ENCODE peak calls at places on chromosomes 6 and 20, in ten cellular contexts. One of them, this sample, is unnamed.

GRCh38 chr20:23078351-23078993 is 7.7 kb downstream of the CD93 start:
- DNase-seq in cardiac muscle cell: no peak
- DNase-seq in neural progenitor cell: peak; percentile 40
- DNase-seq in aorta: no peak
- DNase-seq in CD8-positive, alpha-beta T cell: no peak
- DNase-seq in heart left ventricle: no peak
- DNase-seq in stomach: no peak
- DNase-seq in pancreas: no peak
- DNase-seq in astrocyte: peak; percentile 49
- DNase-seq in A549: no peak
- DNase-seq in this sample: no peak

GRCh38 chr20:50274570-50275430 is 84.2 kb downstream of the CEBPB start:
- DNase-seq in stomach: peak; percentile 55
- DNase-seq in aorta: peak; percentile 95
- DNase-seq in cardiac muscle cell: no peak
- DNase-seq in heart left ventricle: peak; percentile 92
- DNase-seq in CD8-positive, alpha-beta T cell: no peak
- DNase-seq in astrocyte: no peak
- DNase-seq in pancreas: no peak
- DNase-seq in A549: no peak
- DNase-seq in neural progenitor cell: no peak
- DNase-seq in this sample: no peak

GRCh38 chr20:48489046-48489463 is 338.7 kb downstream of the PREX1 start:
- DNase-seq in pancreas: no peak
- DNase-seq in stomach: no peak
- DNase-seq in A549: no peak
- DNase-seq in cardiac muscle cell: no peak
- DNase-seq in heart left ventricle: no peak
- DNase-seq in CD8-positive, alpha-beta T cell: no peak
- DNase-seq in astrocyte: no peak
- DNase-seq in neural progenitor cell: no peak
- DNase-seq in aorta: no peak
- DNase-seq in this sample: no peak

GRCh38 chr20:63520939-63521601 is 505 bp downstream of the PPDPF start:
- DNase-seq in stomach: peak; percentile 89
- DNase-seq in A549: peak; percentile 62
- DNase-seq in pancreas: peak; percentile 96
- DNase-seq in neural progenitor cell: peak; percentile 91
- DNase-seq in aorta: peak; percentile 86
- DNase-seq in astrocyte: no peak
- DNase-seq in cardiac muscle cell: peak; percentile 80
- DNase-seq in CD8-positive, alpha-beta T cell: peak; percentile 84
- DNase-seq in heart left ventricle: peak; percentile 83
- DNase-seq in this sample: peak; percentile 55

GRCh38 chr6:13256614-13257013 is 71.7 kb downstream of the TBC1D7 start:
- DNase-seq in CD8-positive, alpha-beta T cell: no peak
- DNase-seq in aorta: no peak
- DNase-seq in stomach: no peak
- DNase-seq in heart left ventricle: no peak
- DNase-seq in neural progenitor cell: no peak
- DNase-seq in pancreas: no peak
- DNase-seq in astrocyte: no peak
- DNase-seq in A549: no peak
- DNase-seq in cardiac muscle cell: no peak
- DNase-seq in this sample: no peak

GRCh38 chr20:52130406-52130805 is 61.2 kb downstream of the ZFP64 start:
- DNase-seq in aorta: no peak
- DNase-seq in CD8-positive, alpha-beta T cell: no peak
- DNase-seq in heart left ventricle: no peak
- DNase-seq in stomach: no peak
- DNase-seq in pancreas: no peak
- DNase-seq in neural progenitor cell: no peak
- DNase-seq in A549: no peak
- DNase-seq in astrocyte: no peak
- DNase-seq in cardiac muscle cell: no peak
- DNase-seq in this sample: no peak

GRCh38 chr6:35722121-35722761 is 14.6 kb upstream of the ARMC12 start:
- DNase-seq in CD8-positive, alpha-beta T cell: no peak
- DNase-seq in aorta: no peak
- DNase-seq in A549: no peak
- DNase-seq in cardiac muscle cell: no peak
- DNase-seq in pancreas: peak; percentile 77
- DNase-seq in stomach: peak; percentile 82
- DNase-seq in heart left ventricle: no peak
- DNase-seq in astrocyte: no peak
- DNase-seq in neural progenitor cell: no peak
- DNase-seq in this sample: no peak

GRCh38 chr6:167154895-167155294 is 2.9 kb downstream of the GPR31 start:
- DNase-seq in cardiac muscle cell: no peak
- DNase-seq in aorta: no peak
- DNase-seq in A549: no peak
- DNase-seq in heart left ventricle: no peak
- DNase-seq in astrocyte: no peak
- DNase-seq in neural progenitor cell: no peak
- DNase-seq in stomach: no peak
- DNase-seq in CD8-positive, alpha-beta T cell: no peak
- DNase-seq in pancreas: no peak
- DNase-seq in this sample: no peak

GRCh38 chr6:68777956-68778355 is 142.9 kb downstream of the ADGRB3 start:
- DNase-seq in astrocyte: peak; percentile 42
- DNase-seq in cardiac muscle cell: peak; percentile 12
- DNase-seq in heart left ventricle: no peak
- DNase-seq in stomach: no peak
- DNase-seq in pancreas: no peak
- DNase-seq in neural progenitor cell: no peak
- DNase-seq in CD8-positive, alpha-beta T cell: no peak
- DNase-seq in A549: no peak
- DNase-seq in aorta: no peak
- DNase-seq in this sample: no peak

GRCh38 chr6:5728726-5729434 is 277.8 kb downstream of the NRN1 start:
- DNase-seq in pancreas: no peak
- DNase-seq in neural progenitor cell: no peak
- DNase-seq in cardiac muscle cell: no peak
- DNase-seq in aorta: no peak
- DNase-seq in stomach: no peak
- DNase-seq in A549: no peak
- DNase-seq in CD8-positive, alpha-beta T cell: no peak
- DNase-seq in heart left ventricle: no peak
- DNase-seq in astrocyte: peak; percentile 66
- DNase-seq in this sample: no peak

DNA sequence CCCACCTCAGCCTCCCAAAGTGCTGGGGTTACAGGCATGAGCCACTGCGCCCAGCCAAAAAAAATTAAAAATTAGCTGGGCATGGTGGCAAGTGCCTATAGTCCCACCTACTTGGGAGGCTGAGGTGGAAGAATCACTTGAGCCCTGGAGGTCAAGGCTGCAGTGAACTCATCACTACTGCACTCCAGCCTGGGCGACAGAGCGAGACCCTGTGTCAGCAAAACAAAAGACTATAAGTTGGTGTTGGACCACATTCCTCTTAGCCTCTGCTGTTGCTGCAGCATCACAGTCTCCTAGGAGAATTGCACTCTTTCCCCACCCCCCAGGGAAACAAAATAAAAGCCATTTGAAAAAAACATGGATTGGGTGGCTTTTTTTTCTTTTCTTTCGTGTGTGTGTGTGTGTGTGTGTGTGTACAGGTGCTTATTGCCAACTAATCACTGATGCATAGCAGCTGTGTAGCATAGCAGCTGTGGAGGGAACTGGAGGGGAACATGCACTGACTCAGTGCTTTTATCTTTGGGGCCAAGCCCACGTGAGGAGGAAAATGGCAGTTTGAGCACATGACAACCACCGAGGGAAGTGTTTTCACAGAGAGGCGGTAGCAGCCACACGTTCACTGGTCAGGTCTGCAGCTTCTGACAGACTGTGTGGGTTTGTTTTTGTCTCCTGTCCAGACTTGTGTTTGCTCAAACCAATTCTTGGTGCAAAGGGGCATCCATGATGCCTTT is 27.5 kb downstream of the ALDH5A1 start:
- DNase-seq in A549: no peak
- DNase-seq in pancreas: no peak
- DNase-seq in heart left ventricle: no peak
- DNase-seq in CD8-positive, alpha-beta T cell: no peak
- DNase-seq in cardiac muscle cell: no peak
- DNase-seq in stomach: no peak
- DNase-seq in aorta: no peak
- DNase-seq in neural progenitor cell: no peak
- DNase-seq in astrocyte: peak; percentile 62
- DNase-seq in this sample: no peak
- H3K4me1 ChIP-seq in A549: no peaks in the 10 kb centered on the region
- H3K4me1 ChIP-seq in pancreas: no peaks in the 10 kb centered on the region
- H3K4me1 ChIP-seq in heart left ventricle: no peaks in the 10 kb centered on the region
- H3K4me1 ChIP-seq in CD8-positive, alpha-beta T cell: no peaks in the 10 kb centered on the region
- H3K4me1 ChIP-seq in cardiac muscle cell: peaks cover 3% of the 10 kb centered on the region
- H3K4me1 ChIP-seq in stomach: no peaks in the 10 kb centered on the region
- H3K4me1 ChIP-seq in aorta: no peaks in the 10 kb centered on the region
- H3K4me1 ChIP-seq in neural progenitor cell: no peaks in the 10 kb centered on the region
- H3K4me1 ChIP-seq in astrocyte: no peaks in the 10 kb centered on the region
- H3K4me1 ChIP-seq in this sample: no peaks in the 10 kb centered on the region

DNA sequence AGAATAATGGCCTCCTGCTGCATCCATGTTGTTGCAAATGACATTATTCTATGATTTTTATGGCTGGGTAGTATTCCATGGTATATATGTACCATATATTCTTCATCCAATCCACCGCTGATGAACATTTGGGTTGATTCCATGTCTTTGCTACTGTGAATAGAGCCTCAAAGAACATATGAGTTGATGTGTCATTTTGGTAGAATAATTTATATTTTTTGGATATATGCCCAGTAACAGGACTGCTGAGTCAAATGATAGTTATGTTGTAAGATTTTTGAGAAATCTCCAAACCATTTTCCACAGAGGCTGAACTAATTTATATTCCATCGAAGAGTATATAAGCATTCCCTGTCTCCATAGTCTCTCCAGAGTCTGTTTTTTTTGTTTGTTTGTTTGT is 1373.4 kb downstream of the GRIK2 start:
- DNase-seq in CD8-positive, alpha-beta T cell: no peak
- DNase-seq in stomach: no peak
- DNase-seq in cardiac muscle cell: no peak
- DNase-seq in pancreas: no peak
- DNase-seq in A549: no peak
- DNase-seq in neural progenitor cell: no peak
- DNase-seq in astrocyte: peak; percentile 16
- DNase-seq in heart left ventricle: no peak
- DNase-seq in aorta: no peak
- DNase-seq in this sample: no peak
- H3K4me1 ChIP-seq in CD8-positive, alpha-beta T cell: no peaks in the 10 kb centered on the region
- H3K4me1 ChIP-seq in stomach: no peaks in the 10 kb centered on the region
- H3K4me1 ChIP-seq in cardiac muscle cell: no peaks in the 10 kb centered on the region
- H3K4me1 ChIP-seq in pancreas: no peaks in the 10 kb centered on the region
- H3K4me1 ChIP-seq in A549: no peaks in the 10 kb centered on the region
- H3K4me1 ChIP-seq in neural progenitor cell: no peaks in the 10 kb centered on the region
- H3K4me1 ChIP-seq in astrocyte: no peaks in the 10 kb centered on the region
- H3K4me1 ChIP-seq in heart left ventricle: no peaks in the 10 kb centered on the region
- H3K4me1 ChIP-seq in aorta: no peaks in the 10 kb centered on the region
- H3K4me1 ChIP-seq in this sample: no peaks in the 10 kb centered on the region

GRCh38 chr20:35311409-35311808 is 19.2 kb upstream of the FAM83C start:
- DNase-seq in CD8-positive, alpha-beta T cell: no peak
- DNase-seq in stomach: no peak
- DNase-seq in neural progenitor cell: no peak
- DNase-seq in pancreas: no peak
- DNase-seq in heart left ventricle: no peak
- DNase-seq in cardiac muscle cell: no peak
- DNase-seq in A549: no peak
- DNase-seq in aorta: no peak
- DNase-seq in astrocyte: peak; percentile 64
- DNase-seq in this sample: no peak
- H3K4me1 ChIP-seq in CD8-positive, alpha-beta T cell: no peaks in the 10 kb centered on the region
- H3K4me1 ChIP-seq in stomach: peaks cover 18% of the 10 kb centered on the region
- H3K4me1 ChIP-seq in neural progenitor cell: no peaks in the 10 kb centered on the region
- H3K4me1 ChIP-seq in pancreas: no peaks in the 10 kb centered on the region
- H3K4me1 ChIP-seq in heart left ventricle: no peaks in the 10 kb centered on the region
- H3K4me1 ChIP-seq in cardiac muscle cell: no peaks in the 10 kb centered on the region
- H3K4me1 ChIP-seq in A549: peaks cover 81% of the 10 kb centered on the region
- H3K4me1 ChIP-seq in aorta: peaks cover 3% of the 10 kb centered on the region
- H3K4me1 ChIP-seq in astrocyte: peaks cover 73% of the 10 kb centered on the region
- H3K4me1 ChIP-seq in this sample: no peaks in the 10 kb centered on the region

GRCh38 chr6:56756219-56756789 is 113.6 kb upstream of the DST start:
- DNase-seq in heart left ventricle: no peak
- DNase-seq in stomach: peak; percentile 34
- DNase-seq in aorta: no peak
- DNase-seq in cardiac muscle cell: no peak
- DNase-seq in CD8-positive, alpha-beta T cell: no peak
- DNase-seq in astrocyte: no peak
- DNase-seq in pancreas: no peak
- DNase-seq in A549: no peak
- DNase-seq in neural progenitor cell: no peak
- DNase-seq in this sample: no peak
- H3K4me1 ChIP-seq in heart left ventricle: no peaks in the 10 kb centered on the region
- H3K4me1 ChIP-seq in stomach: peaks cover 19% of the 10 kb centered on the region
- H3K4me1 ChIP-seq in aorta: no peaks in the 10 kb centered on the region
- H3K4me1 ChIP-seq in cardiac muscle cell: peaks cover 28% of the 10 kb centered on the region
- H3K4me1 ChIP-seq in CD8-positive, alpha-beta T cell: no peaks in the 10 kb centered on the region
- H3K4me1 ChIP-seq in astrocyte: peaks cover 45% of the 10 kb centered on the region
- H3K4me1 ChIP-seq in pancreas: no peaks in the 10 kb centered on the region
- H3K4me1 ChIP-seq in A549: peaks cover 58% of the 10 kb centered on the region
- H3K4me1 ChIP-seq in neural progenitor cell: peaks cover 73% of the 10 kb centered on the region
- H3K4me1 ChIP-seq in this sample: no peaks in the 10 kb centered on the region

DNA sequence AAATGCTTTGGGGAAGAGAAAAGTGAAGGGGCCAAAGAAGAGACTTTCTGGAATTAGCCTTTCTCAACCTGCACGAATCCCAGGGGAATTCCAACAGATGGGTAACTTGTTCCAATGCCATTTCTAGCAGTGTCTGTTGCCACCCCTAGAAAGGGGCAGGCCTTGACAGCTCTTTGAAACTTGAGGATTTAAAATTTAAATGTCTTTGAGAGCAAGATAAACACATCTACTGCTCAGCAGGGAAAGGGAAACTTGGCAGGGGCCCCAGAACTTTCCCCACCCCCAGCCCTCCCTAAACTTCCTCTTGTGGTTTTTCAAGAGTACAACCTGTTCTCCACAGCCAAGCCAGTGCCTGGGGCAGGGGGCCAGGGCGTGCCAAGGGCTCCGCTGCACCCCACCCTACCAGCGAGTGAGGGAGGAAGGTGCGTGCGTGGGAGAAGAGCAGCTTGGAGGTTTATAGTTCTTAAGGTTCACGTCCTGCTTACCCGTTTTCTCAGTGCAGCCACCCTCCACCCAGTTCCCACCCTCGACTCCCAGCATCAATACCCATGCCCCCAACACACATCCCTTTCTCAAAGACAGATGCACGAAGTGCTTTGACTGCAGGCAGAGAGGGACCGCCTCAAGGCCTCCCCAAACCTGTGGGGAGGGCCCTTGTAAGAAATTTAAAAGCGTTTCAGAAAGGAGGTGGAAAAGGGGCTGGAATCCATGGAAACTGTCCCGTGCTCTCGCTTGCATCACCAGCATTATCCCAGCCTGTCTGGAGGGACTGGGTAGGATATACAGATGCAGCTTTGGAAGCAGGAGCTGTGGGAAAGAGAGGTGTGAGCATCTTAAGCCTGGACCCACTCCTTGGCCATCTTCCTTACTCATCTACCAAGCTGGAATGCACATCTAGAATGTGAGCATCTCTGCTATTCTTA is 4.5 kb upstream of the TAF8 start:
- DNase-seq in astrocyte: peak; percentile 61
- DNase-seq in neural progenitor cell: no peak
- DNase-seq in cardiac muscle cell: peak; percentile 56
- DNase-seq in A549: no peak
- DNase-seq in heart left ventricle: peak; percentile 93
- DNase-seq in CD8-positive, alpha-beta T cell: peak; percentile 89
- DNase-seq in stomach: peak; percentile 98
- DNase-seq in aorta: peak; percentile 90
- DNase-seq in pancreas: peak; percentile 94
- DNase-seq in this sample: peak; percentile 90
- H3K4me1 ChIP-seq in astrocyte: peaks cover 19% of the 10 kb centered on the region
- H3K4me1 ChIP-seq in neural progenitor cell: peaks cover 22% of the 10 kb centered on the region
- H3K4me1 ChIP-seq in cardiac muscle cell: peaks cover 13% of the 10 kb centered on the region
- H3K4me1 ChIP-seq in A549: peaks cover 66% of the 10 kb centered on the region
- H3K4me1 ChIP-seq in heart left ventricle: peaks cover 16% of the 10 kb centered on the region
- H3K4me1 ChIP-seq in CD8-positive, alpha-beta T cell: peaks cover 60% of the 10 kb centered on the region
- H3K4me1 ChIP-seq in stomach: peaks cover 83% of the 10 kb centered on the region
- H3K4me1 ChIP-seq in aorta: peaks cover 2% of the 10 kb centered on the region
- H3K4me1 ChIP-seq in pancreas: peaks cover 22% of the 10 kb centered on the region
- H3K4me1 ChIP-seq in this sample: peaks cover 85% of the 10 kb centered on the region

This sample was measured in CD4-positive, CD25-positive, alpha-beta regulatory T cell.